ENCODE peak calls at places on chromosomes 2 and 18, in four cellular contexts. Q, V, K and Y are unnamed samples.
A peak's percentile ranks its signal among the peaks of the same experiment; 100 is the strongest.

GRCh38 chr2:88564402-88564801 is 62.9 kb downstream of the EIF2AK3 start:
- DNase-seq in Q (no peak), V (no peak), K (no peak), Y (no peak)

GRCh38 chr2:240210198-240210965 is 69.9 kb upstream of the OTOS start:
- DNase-seq in Q (peak; percentile 44), V (no peak), K (no peak), Y (peak; percentile 18)

GRCh38 chr2:178074123-178075005 is 1.8 kb upstream of the PDE11A start:
- DNase-seq in Q (no peak), V (no peak), K (no peak), Y (no peak)

GRCh38 chr2:24009367-24009679 is 562 bp upstream of the MFSD2B start:
- DNase-seq in Q (no peak), V (no peak), K (no peak), Y (no peak)

GRCh38 chr2:48126180-48126579 is 219.9 kb upstream of the FBXO11 start:
- DNase-seq in Q (no peak), V (no peak), K (no peak), Y (no peak)

GRCh38 chr2:29987141-29987540 is 65.8 kb upstream of the ALK start:
- DNase-seq in Q (no peak), V (no peak), K (no peak), Y (no peak)

GRCh38 chr18:78805840-78806239 is 173.8 kb upstream of the SALL3 start:
- DNase-seq in Q (peak; percentile 44), V (peak; percentile 57), K (no peak), Y (no peak)

GRCh38 chr2:161625314-161625919 is 1.2 kb downstream of the SLC4A10 start:
- DNase-seq in Q (no peak), V (no peak), K (peak; percentile 10), Y (no peak)

GRCh38 chr2:104774631-104775030 is 79.3 kb upstream of the POU3F3 start:
- DNase-seq in Q (no peak), V (no peak), K (no peak), Y (no peak)

GRCh38 chr2:209496586-209496982 is 72.7 kb downstream of the MAP2 start:
- DNase-seq in Q (no peak), V (no peak), K (no peak), Y (no peak)

GRCh38 chr18:74249181-74249968 is 42.4 kb downstream of the CYB5A start:
- DNase-seq in Q (no peak), V (peak; percentile 90), K (no peak), Y (no peak)

GRCh38 chr2:174590928-174591648 is 6.5 kb downstream of the WIPF1 start:
- DNase-seq in Q (no peak), V (no peak), K (no peak), Y (no peak)

GRCh38 chr18:62399781-62400308 is 74.7 kb downstream of the TNFRSF11A start:
- DNase-seq in Q (no peak), V (no peak), K (peak; percentile 18), Y (no peak)

GRCh38 chr2:15860760-15861159 is 79.6 kb upstream of the MYCN start:
- DNase-seq in Q (no peak), V (no peak), K (no peak), Y (no peak)

GRCh38 chr18:63518178-63519012 is 23.8 kb upstream of the SERPINB12 start:
- DNase-seq in Q (no peak), V (peak; percentile 54), K (peak; percentile 50), Y (no peak)

GRCh38 chr18:68177807-68178702 is 536.9 kb downstream of the TMX3 start:
- DNase-seq in Q (no peak), V (no peak), K (no peak), Y (no peak)

GRCh38 chr18:34522627-34523026 is 187.5 kb upstream of the DTNA start:
- DNase-seq in Q (no peak), V (no peak), K (no peak), Y (no peak)

GRCh38 chr2:66553370-66553769 is 118.4 kb downstream of the MEIS1 start:
- DNase-seq in Q (no peak), V (no peak), K (no peak), Y (no peak)

GRCh38 chr18:63126134-63127067 is 193.2 kb downstream of the BCL2 start:
- DNase-seq in Q (no peak), V (no peak), K (no peak), Y (no peak)

GRCh38 chr2:238566001-238566645 is 139.4 kb downstream of the ASB1 start:
- DNase-seq in Q (peak; percentile 56), V (no peak), K (no peak), Y (no peak)

GRCh38 chr2:226215902-226216503 is 583.6 kb downstream of the IRS1 start:
- DNase-seq in Q (no peak), V (peak; percentile 26), K (peak; percentile 75), Y (peak; percentile 51)

GRCh38 chr18:58541137-58541788 is 87.6 kb downstream of the ALPK2 start:
- DNase-seq in Q (no peak), V (no peak), K (no peak), Y (no peak)

GRCh38 chr2:7394195-7394594 is 477.0 kb downstream of the RNF144A start:
- DNase-seq in Q (no peak), V (no peak), K (no peak), Y (no peak)

GRCh38 chr2:227817940-227818568 is 4.4 kb downstream of the CCL20 start:
- DNase-seq in Q (peak; percentile 83), V (peak; percentile 100), K (peak; percentile 84), Y (no peak)

GRCh38 chr2:10414000-10414451 is 34.1 kb downstream of the ODC1 start:
- DNase-seq in Q (no peak), V (no peak), K (peak; percentile 75), Y (peak; percentile 64)

GRCh38 chr18:67600181-67600631 is 83.7 kb upstream of the DSEL start:
- DNase-seq in Q (no peak), V (no peak), K (no peak), Y (no peak)

GRCh38 chr18:32771169-32771751 is 1.6 kb downstream of the KLHL14 start:
- DNase-seq in Q (peak; percentile 84), V (no peak), K (no peak), Y (no peak)

GRCh38 chr18:13268035-13268700 is 49.6 kb downstream of the LDLRAD4 start:
- DNase-seq in Q (no peak), V (no peak), K (no peak), Y (no peak)

GRCh38 chr2:144131042-144131441 is 388.9 kb downstream of the ZEB2 start:
- DNase-seq in Q (no peak), V (no peak), K (no peak), Y (no peak)

GRCh38 chr2:240968731-240969624 is 29.4 kb upstream of the SNED1 start:
- DNase-seq in Q (peak; percentile 74), V (no peak), K (no peak), Y (no peak)

GRCh38 chr2:181077128-181077709 is 96.8 kb downstream of the UBE2E3 start:
- DNase-seq in Q (no peak), V (no peak), K (no peak), Y (no peak)

GRCh38 chr2:135913726-135914365 is 37.6 kb upstream of the MCM6 start:
- DNase-seq in Q (no peak), V (no peak), K (no peak), Y (no peak)

GRCh38 chr2:151197184-151198070 is 64.2 kb downstream of the RBM43 start:
- DNase-seq in Q (no peak), V (no peak), K (no peak), Y (no peak)
- TF ChIP-seq POLR2AphosphoS5 in Q (no peak), V (no peak), K (no peak), Y (no peak)

DNA sequence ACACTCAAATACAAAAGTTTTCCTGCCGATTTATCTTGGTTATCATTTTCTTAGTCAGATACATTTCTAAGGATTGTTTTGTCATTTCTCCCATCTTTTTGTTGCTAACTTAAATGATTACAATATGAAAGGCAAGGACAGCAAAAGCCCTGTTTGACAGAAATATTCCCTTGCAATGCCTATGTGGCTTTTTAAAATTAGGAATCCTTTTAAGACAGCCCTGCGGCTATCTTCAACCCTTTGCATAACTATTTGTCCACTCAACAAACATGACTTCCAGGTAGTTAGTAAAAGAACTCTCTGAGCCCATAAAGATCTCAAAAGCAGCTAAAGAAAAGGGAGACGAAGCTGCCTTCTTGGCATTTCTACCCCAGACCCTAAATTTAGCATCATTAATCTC is 179.7 kb upstream of the CDH20 start:
- DNase-seq in Q (no peak), V (no peak), K (no peak), Y (no peak)
- TF ChIP-seq POLR2AphosphoS5 in Q (no peak), V (no peak), K (no peak), Y (no peak)

GRCh38 chr18:3995476-3996102 is 459.5 kb downstream of the DLGAP1 start:
- DNase-seq in Q (no peak), V (peak; percentile 45), K (peak; percentile 56), Y (no peak)
- TF ChIP-seq POLR2AphosphoS5 in Q (no peak), V (no peak), K (no peak), Y (no peak)

GRCh38 chr2:54955674-54956391 is 94.4 kb downstream of the RTN4 start:
- DNase-seq in Q (no peak), V (no peak), K (no peak), Y (no peak)
- TF ChIP-seq POLR2AphosphoS5 in Q (no peak), V (no peak), K (no peak), Y (no peak)

GRCh38 chr2:95277246-95277906 is 3.1 kb downstream of the PROM2 start:
- DNase-seq in Q (no peak), V (no peak), K (peak; percentile 79), Y (peak; percentile 59)
- TF ChIP-seq POLR2AphosphoS5 in Q (no peak), V (no peak), K (no peak), Y (no peak)

GRCh38 chr2:25257931-25258771 is 83.6 kb downstream of the DNMT3A start:
- DNase-seq in Q (no peak), V (no peak), K (no peak), Y (no peak)
- TF ChIP-seq POLR2AphosphoS5 in Q (no peak), V (no peak), K (no peak), Y (no peak)

GRCh38 chr2:31113765-31114164 is 24.5 kb downstream of the GALNT14 start:
- DNase-seq in Q (no peak), V (no peak), K (no peak), Y (no peak)
- TF ChIP-seq POLR2AphosphoS5 in Q (no peak), V (no peak), K (no peak), Y (no peak)

GRCh38 chr2:46818141-46818552 is 97.5 kb downstream of the MCFD2 start:
- DNase-seq in Q (peak; percentile 79), V (no peak), K (peak; percentile 26), Y (no peak)
- TF ChIP-seq POLR2AphosphoS5 in Q (peak; percentile 72), V (no peak), K (peak; percentile 42), Y (peak; percentile 72)

GRCh38 chr18:11963991-11964484 is 17.3 kb upstream of the IMPA2 start:
- DNase-seq in Q (no peak), V (no peak), K (no peak), Y (no peak)
- TF ChIP-seq POLR2AphosphoS5 in Q (no peak), V (no peak), K (peak; percentile 12), Y (no peak)